ENCODE peak calls at places on chromosomes 2 and 18, in four cellular contexts. One of them, this sample, is unnamed.

GRCh38 chr18:6854811-6855210 is 125.3 kb downstream of the ARHGAP28 start:
- DNase-seq in WTC11: no peak
- DNase-seq in HepG2: no peak
- DNase-seq in K562: no peak
- DNase-seq in this sample: no peak

GRCh38 chr2:20818820-20819219 is 4.1 kb downstream of the LDAH start:
- DNase-seq in WTC11: no peak
- DNase-seq in HepG2: no peak
- DNase-seq in K562: no peak
- DNase-seq in this sample: no peak

GRCh38 chr2:108911807-108912628 is 77.0 kb downstream of the EDAR start:
- DNase-seq in WTC11: no peak
- DNase-seq in HepG2: no peak
- DNase-seq in K562: no peak
- DNase-seq in this sample: no peak

GRCh38 chr2:182182436-182182835 is 196.8 kb downstream of the PPP1R1C start:
- DNase-seq in WTC11: no peak
- DNase-seq in HepG2: no peak
- DNase-seq in K562: no peak
- DNase-seq in this sample: no peak

GRCh38 chr18:3758531-3758930 is 308.6 kb downstream of the TGIF1 start:
- DNase-seq in WTC11: no peak
- DNase-seq in HepG2: no peak
- DNase-seq in K562: no peak
- DNase-seq in this sample: no peak

GRCh38 chr2:224036731-224037376 is 2.2 kb downstream of the SERPINE2 start:
- DNase-seq in WTC11: no peak
- DNase-seq in HepG2: no peak
- DNase-seq in K562: no peak
- DNase-seq in this sample: no peak

GRCh38 chr2:40716879-40717278 is 265.0 kb upstream of the SLC8A1 start:
- DNase-seq in WTC11: no peak
- DNase-seq in HepG2: no peak
- DNase-seq in K562: no peak
- DNase-seq in this sample: no peak

GRCh38 chr18:78528437-78529228 is 451.0 kb upstream of the SALL3 start:
- DNase-seq in WTC11: no peak
- DNase-seq in HepG2: no peak
- DNase-seq in K562: peak
- DNase-seq in this sample: no peak

GRCh38 chr2:199488772-199489400 is 31.1 kb upstream of the SATB2 start:
- DNase-seq in WTC11: peak
- DNase-seq in HepG2: peak
- DNase-seq in K562: peak
- DNase-seq in this sample: peak

GRCh38 chr18:69777248-69777647 is 170.4 kb downstream of the CD226 start:
- DNase-seq in WTC11: no peak
- DNase-seq in HepG2: no peak
- DNase-seq in K562: no peak
- DNase-seq in this sample: no peak

GRCh38 chr2:8202139-8202538 is 479.7 kb upstream of the ID2 start:
- DNase-seq in WTC11: no peak
- DNase-seq in HepG2: no peak
- DNase-seq in K562: no peak
- DNase-seq in this sample: no peak

GRCh38 chr18:9017170-9017899 is 85.2 kb upstream of the NDUFV2 start:
- DNase-seq in WTC11: peak
- DNase-seq in HepG2: peak
- DNase-seq in K562: peak
- DNase-seq in this sample: peak

GRCh38 chr18:6728809-6729246 is 688 bp upstream of the ARHGAP28 start:
- DNase-seq in WTC11: no peak
- DNase-seq in HepG2: no peak
- DNase-seq in K562: no peak
- DNase-seq in this sample: no peak

GRCh38 chr2:169509230-169509917 is at the start of gene KLHL41:
- DNase-seq in WTC11: no peak
- DNase-seq in HepG2: no peak
- DNase-seq in K562: no peak
- DNase-seq in this sample: peak
- TF ChIP-seq ELF4 in WTC11: no peak
- TF ChIP-seq ELF4 in HepG2: no peak
- TF ChIP-seq ELF4 in K562: no peak
- TF ChIP-seq ELF4 in this sample: no peak

GRCh38 chr18:31565345-31565744 is 26.3 kb upstream of the TTR start:
- DNase-seq in WTC11: no peak
- DNase-seq in HepG2: no peak
- DNase-seq in K562: no peak
- DNase-seq in this sample: no peak

GRCh38 chr18:31562726-31563125 is 29.0 kb upstream of the TTR start:
- DNase-seq in WTC11: no peak
- DNase-seq in HepG2: no peak
- DNase-seq in K562: no peak
- DNase-seq in this sample: no peak

GRCh38 chr18:31565782-31566512 is 25.7 kb upstream of the TTR start:
- DNase-seq in WTC11: no peak
- DNase-seq in HepG2: no peak
- DNase-seq in K562: no peak
- DNase-seq in this sample: no peak

GRCh38 chr18:31563778-31564177 is 27.9 kb upstream of the TTR start:
- DNase-seq in WTC11: no peak
- DNase-seq in HepG2: no peak
- DNase-seq in K562: peak
- DNase-seq in this sample: no peak

GRCh38 chr18:31566576-31567306 is 24.9 kb upstream of the TTR start:
- DNase-seq in WTC11: no peak
- DNase-seq in HepG2: peak
- DNase-seq in K562: no peak
- DNase-seq in this sample: no peak
- TF ChIP-seq ELF4 in WTC11: no peak
- TF ChIP-seq ELF4 in HepG2: no peak
- TF ChIP-seq ELF4 in K562: no peak
- TF ChIP-seq ELF4 in this sample: no peak

DNA sequence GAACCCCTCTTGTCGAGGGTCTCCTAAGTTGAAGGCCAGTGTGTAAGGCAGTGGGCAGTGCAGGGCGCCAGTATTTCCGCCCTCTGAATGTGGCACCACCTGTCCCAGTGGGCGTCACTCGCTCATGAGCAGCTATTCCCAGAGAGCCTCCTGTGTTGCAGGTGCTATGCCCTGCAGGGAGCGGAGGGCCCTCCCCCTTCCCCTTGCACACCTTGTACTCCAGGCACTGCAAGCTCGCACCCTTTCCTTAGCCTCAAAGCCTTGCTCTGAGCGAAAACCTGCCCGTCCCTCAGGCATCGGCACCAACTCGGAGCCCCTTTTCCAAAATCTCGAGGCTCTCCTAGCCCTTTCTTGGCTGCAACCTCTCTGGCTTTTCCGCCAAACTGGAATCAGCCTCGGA is 282.7 kb downstream of the AGAP1 start:
- DNase-seq in WTC11: no peak
- DNase-seq in HepG2: no peak
- DNase-seq in K562: no peak
- DNase-seq in this sample: no peak
- TF ChIP-seq ELF4 in WTC11: no peak
- TF ChIP-seq ELF4 in HepG2: no peak
- TF ChIP-seq ELF4 in K562: no peak
- TF ChIP-seq ELF4 in this sample: no peak

GRCh38 chr18:80148316-80149199 is 39.5 kb downstream of the ADNP2 start:
- DNase-seq in WTC11: no peak
- DNase-seq in HepG2: no peak
- DNase-seq in K562: no peak
- DNase-seq in this sample: no peak
- TF ChIP-seq ELF4 in WTC11: no peak
- TF ChIP-seq ELF4 in HepG2: no peak
- TF ChIP-seq ELF4 in K562: no peak
- TF ChIP-seq ELF4 in this sample: no peak

GRCh38 chr2:67455219-67456142 is 58.3 kb downstream of the ETAA1 start:
- DNase-seq in WTC11: no peak
- DNase-seq in HepG2: peak
- DNase-seq in K562: no peak
- DNase-seq in this sample: no peak

GRCh38 chr2:67448648-67449047 is 51.5 kb downstream of the ETAA1 start:
- DNase-seq in WTC11: no peak
- DNase-seq in HepG2: no peak
- DNase-seq in K562: no peak
- DNase-seq in this sample: no peak

GRCh38 chr2:67453365-67453764 is 56.2 kb downstream of the ETAA1 start:
- DNase-seq in WTC11: no peak
- DNase-seq in HepG2: no peak
- DNase-seq in K562: no peak
- DNase-seq in this sample: no peak

GRCh38 chr2:67446504-67446911 is 49.4 kb downstream of the ETAA1 start:
- DNase-seq in WTC11: no peak
- DNase-seq in HepG2: no peak
- DNase-seq in K562: no peak
- DNase-seq in this sample: no peak

DNA sequence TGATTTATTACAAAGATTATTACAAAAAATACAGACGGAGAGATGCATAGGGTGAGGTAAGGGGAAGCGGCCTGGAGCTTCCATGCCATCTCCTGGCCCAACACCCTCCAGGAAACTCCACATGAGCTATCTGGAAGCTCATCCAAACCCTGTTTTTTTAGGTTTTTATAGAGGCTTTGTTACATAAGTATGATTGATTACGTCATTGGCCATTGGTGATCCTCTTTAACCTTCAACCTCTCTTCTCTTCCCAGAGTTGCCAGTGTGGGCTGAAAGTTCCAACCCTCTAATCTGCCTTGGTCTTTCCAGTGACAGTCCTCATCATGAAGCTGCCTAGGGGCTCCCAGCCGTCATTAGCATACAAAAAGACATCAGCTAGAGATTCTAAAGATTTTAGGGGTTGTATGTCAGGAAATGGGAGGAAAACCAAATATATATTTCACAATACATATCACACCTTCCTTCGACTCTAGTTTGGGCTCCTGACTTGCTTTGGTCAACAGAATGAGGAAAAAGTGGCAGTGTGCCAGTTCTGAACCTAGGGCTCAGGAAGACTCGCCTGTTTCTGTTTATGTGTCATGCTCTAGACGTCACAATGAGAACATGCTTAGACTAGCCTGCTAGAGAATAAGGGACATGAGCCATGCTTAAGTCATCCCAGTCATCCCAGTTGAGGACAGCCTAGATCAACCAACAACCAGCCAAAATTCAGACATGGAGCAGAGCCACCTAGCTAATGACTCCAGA is 54.1 kb downstream of the ETAA1 start:
- DNase-seq in WTC11: no peak
- DNase-seq in HepG2: peak
- DNase-seq in K562: no peak
- DNase-seq in this sample: no peak
- TF ChIP-seq ELF4 in WTC11: no peak
- TF ChIP-seq ELF4 in HepG2: no peak
- TF ChIP-seq ELF4 in K562: no peak
- TF ChIP-seq ELF4 in this sample: no peak